ENCODE peak calls at places on chromosome 22, in seven cellular contexts. W, S, C, F, I, Y and Q are unnamed samples.

GRCh38 chr22:26848244-26848920 is 191.0 kb downstream of the MIAT start:
- DNase-seq in S (peak), W (no peak), C (no peak), F (peak), Y (no peak), I (no peak), Q (peak)

GRCh38 chr22:45638197-45638596 is 33.4 kb upstream of the ATXN10 start:
- DNase-seq in I (no peak), F (no peak), Y (no peak), C (no peak), S (no peak), W (no peak), Q (no peak)

GRCh38 chr22:49543876-49544275 is 283.8 kb downstream of the BRD1 start:
- DNase-seq in C (no peak), F (no peak), S (no peak), W (no peak), Y (no peak), I (no peak), Q (no peak)

GRCh38 chr22:40953446-40953845 is 2.3 kb downstream of the RBX1 start:
- DNase-seq in S (peak), I (no peak), W (no peak), F (no peak), C (no peak), Y (no peak), Q (no peak)

GRCh38 chr22:39146256-39147101 is 6.0 kb downstream of the CBX7 start:
- DNase-seq in Y (no peak), F (no peak), W (no peak), I (no peak), S (no peak), C (no peak), Q (no peak)

GRCh38 chr22:27405672-27406388 is 395.7 kb downstream of the MN1 start:
- DNase-seq in Y (peak), C (no peak), S (peak), I (peak), F (peak), W (no peak), Q (no peak)

GRCh38 chr22:31253949-31254348 is 38.3 kb downstream of the PIK3IP1 start:
- DNase-seq in W (no peak), S (no peak), F (no peak), I (no peak), Y (no peak), C (no peak), Q (peak)

GRCh38 chr22:29799217-29799680 is 32.1 kb downstream of the UQCR10 start:
- DNase-seq in C (no peak), W (no peak), I (no peak), F (no peak), S (peak), Y (no peak), Q (peak)

GRCh38 chr22:31586137-31586920 is 75.7 kb downstream of the PISD start:
- DNase-seq in Y (no peak), W (no peak), S (peak), C (no peak), F (no peak), I (no peak), Q (no peak)

GRCh38 chr22:43407591-43407990 is 4.2 kb upstream of the MPPED1 start:
- DNase-seq in S (no peak), C (no peak), W (no peak), Y (no peak), F (no peak), I (no peak), Q (no peak)

GRCh38 chr22:38203090-38203810 is 1.5 kb downstream of the MAFF start:
- DNase-seq in W (no peak), C (no peak), Y (no peak), S (peak), I (no peak), F (no peak), Q (peak)